ENCODE peak calls at places on chromosomes 12 and 14, in five cellular contexts. T is frontal cortex; J is stimulated activated CD4-positive, alpha-beta T cell treated with anti-CD3 and anti-CD28 coated beads, Interleukin-1b, Interleukin-23, amount 100 ng/mL, for 24 hours; O is non-pigmented ciliary epithelial cell; E is activated CD4-positive, alpha-beta T cell treated with anti-CD3 and anti-CD28 coated beads, Interleukin-2, amount 50 U/mL, for 24 hours. R is an unnamed sample.

GRCh38 chr14:51774209-51774608 is 86.2 kb upstream of the GNG2 start:
- DNase-seq in T (no peak), J (no peak), O (no peak), E (no peak), R (no peak)

GRCh38 chr12:2057793-2058408 is 5.1 kb downstream of the CACNA1C start:
- DNase-seq in T (no peak), J (no peak), O (no peak), E (no peak), R (no peak)

GRCh38 chr12:122473543-122474323 is 27.0 kb downstream of the ZCCHC8 start:
- DNase-seq in T (no peak), J (peak), O (no peak), E (no peak), R (peak)

GRCh38 chr14:102462391-102462790 is 47.2 kb downstream of the ANKRD9 start:
- DNase-seq in T (no peak), J (no peak), O (no peak), E (no peak), R (no peak)

GRCh38 chr14:68596211-68596610 is 196.7 kb downstream of the ZFP36L1 start:
- DNase-seq in T (no peak), J (no peak), O (no peak), E (no peak), R (no peak)

GRCh38 chr12:106288510-106289195 is 13.9 kb upstream of the TCP11L2 start:
- DNase-seq in T (no peak), J (no peak), O (peak), E (no peak), R (no peak)

GRCh38 chr12:112971248-112971647 is 7.1 kb upstream of the OAS2 start:
- DNase-seq in T (no peak), J (no peak), O (no peak), E (no peak), R (no peak)

GRCh38 chr12:25155031-25155576 is 39.9 kb downstream of the DNAI7 start:
- DNase-seq in T (peak), J (no peak), O (no peak), E (no peak), R (no peak)

GRCh38 chr14:71320734-71321555 is 413.7 kb downstream of the PCNX1 start:
- DNase-seq in T (peak), J (peak), O (no peak), E (peak), R (peak)

GRCh38 chr12:63882844-63883243 is 38.3 kb downstream of the SRGAP1 start:
- DNase-seq in T (no peak), J (no peak), O (no peak), E (no peak), R (no peak)

GRCh38 chr14:23829736-23830474 is 123.7 kb upstream of the DHRS4 start:
- DNase-seq in T (no peak), J (no peak), O (peak), E (no peak), R (no peak)

R was measured in activated naive CD4-positive, alpha-beta T cell treated with anti-CD3 and anti-CD28 coated beads, Interleukin-2, amount 50 U/mL, for 72 hours.